ENCODE peak calls at places on chromosome 7, in seven cellular contexts. Y is CD8-positive, alpha-beta T cell; A is iPS DF 6.9; V is caudate nucleus; K is stomach; F is upper lobe of right lung; W is mammary epithelial cell. B is an unnamed sample.

GRCh38 chr7:56105508-56105907 is 768 bp downstream of the CHCHD2 start:
- DNase-seq in V (no peak), F (no peak), A (no peak), Y (no peak), W (peak; percentile 64), K (no peak), B (no peak)

GRCh38 chr7:159109092-159110035 is 35.3 kb downstream of the VIPR2 start:
- DNase-seq in A (no peak), F (peak; percentile 38), W (no peak), Y (no peak), K (no peak), V (no peak), B (no peak)

GRCh38 chr7:6437251-6437650 is 10.5 kb downstream of the DAGLB start:
- DNase-seq in F (no peak), V (no peak), K (no peak), A (no peak), Y (no peak), W (no peak), B (no peak)

GRCh38 chr7:43247757-43248156 is 135.3 kb downstream of the HECW1 start:
- DNase-seq in K (no peak), W (no peak), F (no peak), Y (no peak), A (no peak), V (no peak), B (no peak)

GRCh38 chr7:42550706-42551470 is 313.9 kb upstream of the GLI3 start:
- DNase-seq in V (no peak), W (no peak), K (no peak), F (no peak), A (no peak), Y (no peak), B (no peak)

GRCh38 chr7:318476-319266 is 28.7 kb downstream of the FOXL3 start:
- DNase-seq in K (peak; percentile 82), F (no peak), V (no peak), W (no peak), A (no peak), Y (no peak), B (no peak)

GRCh38 chr7:91634485-91635177 is 245.9 kb downstream of the MTERF1 start:
- DNase-seq in Y (no peak), K (no peak), V (no peak), W (no peak), F (no peak), A (no peak), B (no peak)

GRCh38 chr7:81308643-81309354 is 389.9 kb upstream of the SEMA3C start:
- DNase-seq in V (no peak), W (no peak), Y (no peak), K (no peak), F (no peak), A (no peak), B (no peak)

GRCh38 chr7:140390466-140391190 is 7.7 kb downstream of the SLC37A3 start:
- DNase-seq in F (peak; percentile 40), A (no peak), V (no peak), W (peak; percentile 32), K (no peak), Y (no peak), B (no peak)

GRCh38 chr7:158814637-158815036 is 14.7 kb downstream of the ESYT2 start:
- DNase-seq in K (no peak), V (no peak), Y (peak; percentile 39), W (no peak), A (no peak), F (no peak), B (no peak)

GRCh38 chr7:150881189-150881588 is 28.9 kb downstream of the AOC1 start:
- DNase-seq in Y (no peak), F (no peak), A (no peak), K (no peak), V (no peak), W (no peak), B (no peak)

GRCh38 chr7:141979611-141980010 is 6.0 kb upstream of the TAS2R38 start:
- DNase-seq in K (no peak), F (no peak), W (no peak), Y (no peak), V (no peak), A (no peak), B (no peak)

GRCh38 chr7:39416866-39417265 is 149.3 kb upstream of the YAE1 start:
- DNase-seq in Y (no peak), F (no peak), K (no peak), V (no peak), A (no peak), W (no peak), B (no peak)

GRCh38 chr7:111090834-111091233 is at the start of gene LRRN3:
- DNase-seq in Y (no peak), K (no peak), W (no peak), V (peak; percentile 79), A (no peak), F (no peak), B (no peak)

GRCh38 chr7:121204537-121204936 is 124.3 kb upstream of the WNT16 start:
- DNase-seq in Y (no peak), W (no peak), F (no peak), V (no peak), K (no peak), A (no peak), B (no peak)

GRCh38 chr7:16598015-16598414 is 47.5 kb downstream of the ANKMY2 start:
- DNase-seq in W (no peak), K (no peak), Y (no peak), F (no peak), A (no peak), V (no peak), B (no peak)

GRCh38 chr7:134932707-134933370 is 53.5 kb upstream of the AGBL3 start:
- DNase-seq in K (no peak), Y (no peak), A (no peak), F (no peak), V (no peak), W (no peak), B (no peak)

GRCh38 chr7:65832281-65832680 is 40.6 kb upstream of the VKORC1L1 start:
- DNase-seq in K (no peak), Y (no peak), A (no peak), F (no peak), V (no peak), W (peak; percentile 18), B (no peak)

GRCh38 chr7:151755131-151755787 is 121.7 kb downstream of the PRKAG2 start:
- DNase-seq in Y (no peak), F (no peak), W (no peak), K (no peak), A (no peak), V (no peak), B (no peak)

GRCh38 chr7:12674861-12675260 is 12.6 kb upstream of the ARL4A start:
- DNase-seq in W (peak; percentile 30), K (no peak), A (peak; percentile 71), Y (peak; percentile 15), V (no peak), F (no peak), B (no peak)

GRCh38 chr7:130695840-130696239 is 9.5 kb upstream of the TSGA13 start:
- DNase-seq in K (no peak), A (peak; percentile 31), W (peak; percentile 6), Y (no peak), F (no peak), V (no peak), B (no peak)

GRCh38 chr7:44796034-44796503 is 412 bp upstream of the PPIA start:
- DNase-seq in F (no peak), V (no peak), K (no peak), A (no peak), W (peak; percentile 63), Y (no peak), B (peak; percentile 49)

DNA sequence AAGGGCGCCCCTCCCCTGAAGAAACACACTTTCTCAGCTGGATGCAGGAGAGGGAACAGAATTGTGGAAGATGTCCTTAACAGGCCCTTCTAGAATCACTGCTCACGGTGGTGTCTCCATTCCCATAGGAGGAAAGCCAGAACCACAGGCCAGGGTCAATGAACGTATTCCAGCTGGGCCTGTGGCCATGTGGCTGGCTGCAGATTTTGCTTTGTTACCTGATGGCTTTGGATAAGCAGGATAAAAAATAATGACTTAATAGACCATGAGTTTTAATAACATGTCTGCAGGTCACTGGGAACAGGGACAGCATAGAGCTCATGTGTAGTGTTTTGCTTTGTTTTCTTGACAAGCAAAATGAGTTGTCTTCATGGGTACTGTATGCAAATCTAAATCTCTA is 210.3 kb downstream of the TRIL start:
- DNase-seq in K (no peak), Y (no peak), V (no peak), F (no peak), W (no peak), A (no peak), B (no peak)
- H3K27ac ChIP-seq in K (no peak overlapping the region), Y (no peak overlapping the region), V (peak overlapping the region; percentile 63), F (no peak overlapping the region), W (no peak overlapping the region), A (no peak overlapping the region), B (no peak overlapping the region)

GRCh38 chr7:102444961-102445673 is 11.7 kb downstream of the ORAI2 start:
- DNase-seq in Y (no peak), K (no peak), W (no peak), A (no peak), F (no peak), V (no peak), B (no peak)
- H3K27ac ChIP-seq in Y (no peak overlapping the region), K (no peak overlapping the region), W (no peak overlapping the region), A (no peak overlapping the region), F (no peak overlapping the region), V (no peak overlapping the region), B (no peak overlapping the region)

GRCh38 chr7:132654150-132654549 is 77.9 kb upstream of the PLXNA4 start:
- DNase-seq in F (no peak), V (no peak), K (no peak), A (no peak), W (no peak), Y (no peak), B (no peak)

GRCh38 chr7:132652507-132652906 is 76.2 kb upstream of the PLXNA4 start:
- DNase-seq in K (no peak), A (no peak), F (no peak), Y (no peak), W (no peak), V (no peak), B (no peak)

GRCh38 chr7:132655071-132655761 is 78.9 kb upstream of the PLXNA4 start:
- DNase-seq in W (no peak), A (no peak), Y (no peak), F (no peak), K (peak; percentile 28), V (no peak), B (no peak)

GRCh38 chr7:132650498-132650897 is 74.2 kb upstream of the PLXNA4 start:
- DNase-seq in V (no peak), Y (no peak), W (peak; percentile 54), K (no peak), A (no peak), F (no peak), B (no peak)

DNA sequence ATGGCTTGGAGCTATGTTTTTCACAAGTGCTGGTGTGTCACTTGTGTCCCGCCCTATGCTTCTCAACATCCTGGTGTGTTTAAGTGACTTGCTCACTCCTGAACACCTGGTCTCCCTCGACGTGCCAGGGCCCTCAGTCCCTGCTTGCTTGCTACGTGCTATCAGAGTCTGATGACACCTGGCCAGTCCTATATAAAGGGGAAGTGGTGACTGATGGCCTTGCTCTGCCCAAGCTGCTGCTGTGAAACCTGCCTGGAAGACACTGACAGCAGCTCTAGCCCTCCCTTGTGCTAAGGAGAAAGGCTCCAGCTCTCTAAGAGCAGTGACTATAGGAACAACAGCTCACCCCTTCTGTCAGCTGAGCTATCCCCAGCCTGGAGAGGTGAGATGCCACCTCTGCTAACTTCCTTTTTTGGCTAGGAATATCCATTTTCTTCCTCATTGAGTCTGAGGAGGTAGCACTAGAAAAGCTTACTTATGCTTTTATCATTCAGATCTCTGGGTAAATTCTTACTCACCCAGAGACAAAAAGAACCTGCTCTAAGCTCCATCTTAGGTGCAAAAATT is 77.2 kb upstream of the PLXNA4 start:
- DNase-seq in A (no peak), V (peak; percentile 6), K (no peak), F (no peak), Y (no peak), W (no peak), B (no peak)
- H3K27ac ChIP-seq in A (no peak overlapping the region), V (no peak overlapping the region), K (no peak overlapping the region), F (no peak overlapping the region), Y (no peak overlapping the region), W (no peak overlapping the region), B (no peak overlapping the region)

GRCh38 chr7:50353201-50353600 is 48.7 kb downstream of the IKZF1 start:
- DNase-seq in F (no peak), A (no peak), K (no peak), V (no peak), W (no peak), Y (no peak), B (no peak)
- H3K27ac ChIP-seq in F (no peak overlapping the region), A (no peak overlapping the region), K (peak overlapping the region; percentile 28), V (no peak overlapping the region), W (no peak overlapping the region), Y (peak overlapping the region; percentile 67), B (no peak overlapping the region)